ENCODE peak calls at places on chromosomes 1 and 21, in ten cellular contexts. One of them, this sample, is unnamed.
A peak's percentile ranks its signal among the peaks of the same experiment; 100 is the strongest.

GRCh38 chr1:50422946-50423669 is at the start of gene DMRTA2:
- DNase-seq in sigmoid colon: no peak
- DNase-seq in fibroblast of pulmonary artery: peak; percentile 24
- DNase-seq in SJSA1: peak; percentile 85
- DNase-seq in GM23248: no peak
- DNase-seq in cardiac fibroblast: no peak
- DNase-seq in CD4-positive, alpha-beta memory T cell: no peak
- DNase-seq in mucosa of descending colon: peak; percentile 41
- DNase-seq in heart left ventricle: no peak
- DNase-seq in fibroblast of villous mesenchyme: no peak
- DNase-seq in this sample: peak; percentile 15

GRCh38 chr1:53448241-53448841 is 10.9 kb upstream of the DMRTB1 start:
- DNase-seq in sigmoid colon: no peak
- DNase-seq in fibroblast of pulmonary artery: no peak
- DNase-seq in SJSA1: no peak
- DNase-seq in GM23248: no peak
- DNase-seq in cardiac fibroblast: no peak
- DNase-seq in CD4-positive, alpha-beta memory T cell: no peak
- DNase-seq in mucosa of descending colon: no peak
- DNase-seq in heart left ventricle: no peak
- DNase-seq in fibroblast of villous mesenchyme: no peak
- DNase-seq in this sample: no peak

GRCh38 chr1:9150582-9151290 is 21.8 kb upstream of the GPR157 start:
- DNase-seq in sigmoid colon: peak; percentile 76
- DNase-seq in fibroblast of pulmonary artery: peak; percentile 73
- DNase-seq in SJSA1: no peak
- DNase-seq in GM23248: peak; percentile 44
- DNase-seq in cardiac fibroblast: peak; percentile 81
- DNase-seq in CD4-positive, alpha-beta memory T cell: no peak
- DNase-seq in mucosa of descending colon: no peak
- DNase-seq in heart left ventricle: peak; percentile 79
- DNase-seq in fibroblast of villous mesenchyme: peak; percentile 54
- DNase-seq in this sample: peak; percentile 88

GRCh38 chr21:31479714-31480113 is 135.7 kb upstream of the TIAM1 start:
- DNase-seq in sigmoid colon: no peak
- DNase-seq in fibroblast of pulmonary artery: no peak
- DNase-seq in SJSA1: no peak
- DNase-seq in GM23248: no peak
- DNase-seq in cardiac fibroblast: no peak
- DNase-seq in CD4-positive, alpha-beta memory T cell: no peak
- DNase-seq in mucosa of descending colon: no peak
- DNase-seq in heart left ventricle: no peak
- DNase-seq in fibroblast of villous mesenchyme: no peak
- DNase-seq in this sample: no peak

GRCh38 chr1:52633291-52633754 is 355 bp downstream of the SHISAL2A start:
- DNase-seq in sigmoid colon: no peak
- DNase-seq in fibroblast of pulmonary artery: no peak
- DNase-seq in SJSA1: no peak
- DNase-seq in GM23248: peak; percentile 30
- DNase-seq in cardiac fibroblast: no peak
- DNase-seq in CD4-positive, alpha-beta memory T cell: peak; percentile 37
- DNase-seq in mucosa of descending colon: peak; percentile 37
- DNase-seq in heart left ventricle: no peak
- DNase-seq in fibroblast of villous mesenchyme: no peak
- DNase-seq in this sample: no peak

GRCh38 chr1:71948561-71948960 is 333.8 kb downstream of the NEGR1 start:
- DNase-seq in sigmoid colon: no peak
- DNase-seq in fibroblast of pulmonary artery: no peak
- DNase-seq in SJSA1: no peak
- DNase-seq in GM23248: no peak
- DNase-seq in cardiac fibroblast: no peak
- DNase-seq in CD4-positive, alpha-beta memory T cell: no peak
- DNase-seq in mucosa of descending colon: no peak
- DNase-seq in heart left ventricle: no peak
- DNase-seq in fibroblast of villous mesenchyme: no peak
- DNase-seq in this sample: no peak

GRCh38 chr1:47893412-47893811 is 103.8 kb downstream of the TRABD2B start:
- DNase-seq in sigmoid colon: no peak
- DNase-seq in fibroblast of pulmonary artery: no peak
- DNase-seq in SJSA1: no peak
- DNase-seq in GM23248: no peak
- DNase-seq in cardiac fibroblast: no peak
- DNase-seq in CD4-positive, alpha-beta memory T cell: no peak
- DNase-seq in mucosa of descending colon: no peak
- DNase-seq in heart left ventricle: no peak
- DNase-seq in fibroblast of villous mesenchyme: no peak
- DNase-seq in this sample: no peak

GRCh38 chr1:184953600-184954219 is 20.6 kb downstream of the NIBAN1 start:
- DNase-seq in sigmoid colon: no peak
- DNase-seq in fibroblast of pulmonary artery: peak; percentile 75
- DNase-seq in SJSA1: peak; percentile 21
- DNase-seq in GM23248: peak; percentile 76
- DNase-seq in cardiac fibroblast: peak; percentile 84
- DNase-seq in CD4-positive, alpha-beta memory T cell: no peak
- DNase-seq in mucosa of descending colon: no peak
- DNase-seq in heart left ventricle: no peak
- DNase-seq in fibroblast of villous mesenchyme: peak; percentile 52
- DNase-seq in this sample: peak; percentile 90

GRCh38 chr1:62917314-62917713 is 133.4 kb downstream of the ATG4C start:
- DNase-seq in sigmoid colon: no peak
- DNase-seq in fibroblast of pulmonary artery: no peak
- DNase-seq in SJSA1: no peak
- DNase-seq in GM23248: no peak
- DNase-seq in cardiac fibroblast: no peak
- DNase-seq in CD4-positive, alpha-beta memory T cell: no peak
- DNase-seq in mucosa of descending colon: no peak
- DNase-seq in heart left ventricle: no peak
- DNase-seq in fibroblast of villous mesenchyme: no peak
- DNase-seq in this sample: no peak

GRCh38 chr1:189597083-189597482 is 880.6 kb downstream of the BRINP3 start:
- DNase-seq in sigmoid colon: no peak
- DNase-seq in fibroblast of pulmonary artery: no peak
- DNase-seq in SJSA1: no peak
- DNase-seq in GM23248: no peak
- DNase-seq in cardiac fibroblast: no peak
- DNase-seq in CD4-positive, alpha-beta memory T cell: no peak
- DNase-seq in mucosa of descending colon: no peak
- DNase-seq in heart left ventricle: no peak
- DNase-seq in fibroblast of villous mesenchyme: no peak
- DNase-seq in this sample: no peak

GRCh38 chr1:98949166-98949565 is 55.5 kb downstream of the PLPPR5 start:
- DNase-seq in sigmoid colon: no peak
- DNase-seq in fibroblast of pulmonary artery: no peak
- DNase-seq in SJSA1: no peak
- DNase-seq in GM23248: peak; percentile 39
- DNase-seq in cardiac fibroblast: no peak
- DNase-seq in CD4-positive, alpha-beta memory T cell: no peak
- DNase-seq in mucosa of descending colon: no peak
- DNase-seq in heart left ventricle: no peak
- DNase-seq in fibroblast of villous mesenchyme: peak; percentile 36
- DNase-seq in this sample: peak; percentile 31

GRCh38 chr1:236142358-236143103 is at the start of gene GPR137B:
- DNase-seq in sigmoid colon: no peak
- DNase-seq in fibroblast of pulmonary artery: peak; percentile 49
- DNase-seq in SJSA1: peak; percentile 17
- DNase-seq in GM23248: peak; percentile 82
- DNase-seq in cardiac fibroblast: peak; percentile 53
- DNase-seq in CD4-positive, alpha-beta memory T cell: peak; percentile 42
- DNase-seq in mucosa of descending colon: peak; percentile 63
- DNase-seq in heart left ventricle: peak; percentile 66
- DNase-seq in fibroblast of villous mesenchyme: peak; percentile 55
- DNase-seq in this sample: peak; percentile 56

GRCh38 chr1:236144033-236144432 is 1.7 kb downstream of the GPR137B start:
- DNase-seq in sigmoid colon: no peak
- DNase-seq in fibroblast of pulmonary artery: no peak
- DNase-seq in SJSA1: no peak
- DNase-seq in GM23248: no peak
- DNase-seq in cardiac fibroblast: no peak
- DNase-seq in CD4-positive, alpha-beta memory T cell: no peak
- DNase-seq in mucosa of descending colon: no peak
- DNase-seq in heart left ventricle: no peak
- DNase-seq in fibroblast of villous mesenchyme: no peak
- DNase-seq in this sample: no peak

GRCh38 chr1:236144446-236145150 is 2.3 kb downstream of the GPR137B start:
- DNase-seq in sigmoid colon: no peak
- DNase-seq in fibroblast of pulmonary artery: no peak
- DNase-seq in SJSA1: no peak
- DNase-seq in GM23248: no peak
- DNase-seq in cardiac fibroblast: no peak
- DNase-seq in CD4-positive, alpha-beta memory T cell: no peak
- DNase-seq in mucosa of descending colon: no peak
- DNase-seq in heart left ventricle: peak; percentile 38
- DNase-seq in fibroblast of villous mesenchyme: peak; percentile 36
- DNase-seq in this sample: no peak

GRCh38 chr1:236141447-236142357 is 637 bp upstream of the GPR137B start:
- DNase-seq in sigmoid colon: no peak
- DNase-seq in fibroblast of pulmonary artery: peak; percentile 54
- DNase-seq in SJSA1: peak; percentile 62
- DNase-seq in GM23248: peak; percentile 80
- DNase-seq in cardiac fibroblast: peak; percentile 57
- DNase-seq in CD4-positive, alpha-beta memory T cell: no peak
- DNase-seq in mucosa of descending colon: peak; percentile 52
- DNase-seq in heart left ventricle: no peak
- DNase-seq in fibroblast of villous mesenchyme: peak; percentile 94
- DNase-seq in this sample: peak; percentile 45

DNA sequence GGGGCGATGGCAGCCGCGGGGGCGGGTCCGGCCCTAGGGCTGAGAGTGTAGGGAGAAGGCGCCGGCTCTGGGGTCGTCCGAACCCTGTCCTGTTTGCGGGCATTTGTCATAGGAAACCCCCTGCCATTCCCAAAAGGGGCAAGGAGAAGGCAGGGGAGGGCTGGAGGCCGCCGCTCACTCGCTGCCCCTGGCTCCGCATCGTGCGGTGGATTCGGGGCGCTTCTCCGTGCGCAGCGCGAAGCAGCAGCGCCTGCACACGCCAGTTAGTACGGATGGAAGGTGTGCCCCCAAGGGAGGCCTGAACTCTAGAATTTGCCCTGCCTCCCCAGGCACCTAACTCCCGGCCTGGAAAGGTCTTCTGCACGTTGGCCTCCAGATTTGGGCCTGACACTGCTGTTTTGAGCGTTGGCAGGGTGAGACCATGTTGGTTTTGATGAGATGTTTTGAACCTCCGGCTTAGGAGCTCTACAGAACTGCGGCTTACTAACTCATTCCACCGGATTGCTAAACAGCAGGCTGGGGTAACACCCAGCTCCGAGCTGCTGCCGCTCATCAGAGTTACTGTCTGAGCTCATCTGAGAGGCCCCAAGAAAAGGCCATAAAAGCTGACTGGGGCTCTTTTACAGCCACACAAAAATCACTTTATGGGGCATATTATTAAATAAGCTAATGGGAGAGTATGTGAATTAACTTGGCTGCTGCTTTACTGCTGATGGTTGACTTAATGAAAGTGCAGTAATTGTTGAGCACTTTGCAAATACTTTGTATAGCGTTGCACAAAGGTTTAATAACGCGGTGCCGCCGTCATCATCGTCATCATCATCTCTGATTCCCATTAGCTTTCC is 987 bp downstream of the GPR137B start:
- DNase-seq in sigmoid colon: no peak
- DNase-seq in fibroblast of pulmonary artery: peak; percentile 68
- DNase-seq in SJSA1: no peak
- DNase-seq in GM23248: peak; percentile 93
- DNase-seq in cardiac fibroblast: peak; percentile 80
- DNase-seq in CD4-positive, alpha-beta memory T cell: no peak
- DNase-seq in mucosa of descending colon: no peak
- DNase-seq in heart left ventricle: no peak
- DNase-seq in fibroblast of villous mesenchyme: peak; percentile 87
- DNase-seq in this sample: peak; percentile 74
- H3K4me3 ChIP-seq in sigmoid colon: peak overlapping the region; percentile 74
- H3K4me3 ChIP-seq in fibroblast of pulmonary artery: peak overlapping the region; percentile 64
- H3K4me3 ChIP-seq in SJSA1: peak overlapping the region; percentile 69
- H3K4me3 ChIP-seq in GM23248: peak overlapping the region; percentile 91
- H3K4me3 ChIP-seq in cardiac fibroblast: peak overlapping the region; percentile 69
- H3K4me3 ChIP-seq in CD4-positive, alpha-beta memory T cell: peak overlapping the region; percentile 88
- H3K4me3 ChIP-seq in mucosa of descending colon: peak overlapping the region; percentile 36
- H3K4me3 ChIP-seq in heart left ventricle: peak overlapping the region; percentile 80
- H3K4me3 ChIP-seq in fibroblast of villous mesenchyme: peak overlapping the region; percentile 75
- H3K4me3 ChIP-seq in this sample: peak overlapping the region; percentile 80

GRCh38 chr1:201647722-201648065 is 108.8 kb downstream of the NAV1 start:
- DNase-seq in sigmoid colon: no peak
- DNase-seq in fibroblast of pulmonary artery: no peak
- DNase-seq in SJSA1: no peak
- DNase-seq in GM23248: no peak
- DNase-seq in cardiac fibroblast: no peak
- DNase-seq in CD4-positive, alpha-beta memory T cell: no peak
- DNase-seq in mucosa of descending colon: no peak
- DNase-seq in heart left ventricle: no peak
- DNase-seq in fibroblast of villous mesenchyme: no peak
- DNase-seq in this sample: no peak
- H3K4me3 ChIP-seq in sigmoid colon: peak overlapping the region; percentile 54
- H3K4me3 ChIP-seq in fibroblast of pulmonary artery: peak overlapping the region; percentile 59
- H3K4me3 ChIP-seq in SJSA1: peak overlapping the region; percentile 44
- H3K4me3 ChIP-seq in GM23248: peak overlapping the region; percentile 78
- H3K4me3 ChIP-seq in cardiac fibroblast: peak overlapping the region; percentile 65
- H3K4me3 ChIP-seq in CD4-positive, alpha-beta memory T cell: no peak overlapping the region
- H3K4me3 ChIP-seq in mucosa of descending colon: no peak overlapping the region
- H3K4me3 ChIP-seq in heart left ventricle: peak overlapping the region; percentile 56
- H3K4me3 ChIP-seq in fibroblast of villous mesenchyme: peak overlapping the region; percentile 76
- H3K4me3 ChIP-seq in this sample: peak overlapping the region; percentile 83

DNA sequence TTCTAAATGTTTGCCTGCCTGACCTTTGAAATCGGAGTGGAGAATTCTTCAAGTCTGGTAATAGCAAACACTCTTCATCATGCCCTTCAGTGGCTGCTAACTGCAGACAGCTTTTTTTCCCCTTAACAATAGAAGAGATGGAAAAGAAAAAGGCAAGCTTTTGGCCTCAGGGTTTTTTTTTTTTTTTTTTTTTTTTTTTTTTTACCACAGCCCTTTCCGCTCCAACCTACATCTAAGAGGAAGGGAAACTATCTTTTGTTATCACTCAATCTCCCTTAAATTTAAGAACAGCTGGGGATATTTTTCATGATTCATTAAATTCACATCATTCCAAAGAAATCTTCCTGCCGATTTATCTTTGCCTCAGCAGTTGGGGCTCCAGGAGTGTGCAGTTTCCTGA is 144.6 kb upstream of the SMYD2 start:
- DNase-seq in sigmoid colon: no peak
- DNase-seq in fibroblast of pulmonary artery: no peak
- DNase-seq in SJSA1: no peak
- DNase-seq in GM23248: no peak
- DNase-seq in cardiac fibroblast: no peak
- DNase-seq in CD4-positive, alpha-beta memory T cell: no peak
- DNase-seq in mucosa of descending colon: no peak
- DNase-seq in heart left ventricle: no peak
- DNase-seq in fibroblast of villous mesenchyme: no peak
- DNase-seq in this sample: no peak
- H3K4me3 ChIP-seq in sigmoid colon: no peak overlapping the region
- H3K4me3 ChIP-seq in fibroblast of pulmonary artery: no peak overlapping the region
- H3K4me3 ChIP-seq in SJSA1: no peak overlapping the region
- H3K4me3 ChIP-seq in GM23248: no peak overlapping the region
- H3K4me3 ChIP-seq in cardiac fibroblast: no peak overlapping the region
- H3K4me3 ChIP-seq in CD4-positive, alpha-beta memory T cell: no peak overlapping the region
- H3K4me3 ChIP-seq in mucosa of descending colon: no peak overlapping the region
- H3K4me3 ChIP-seq in heart left ventricle: no peak overlapping the region
- H3K4me3 ChIP-seq in fibroblast of villous mesenchyme: no peak overlapping the region
- H3K4me3 ChIP-seq in this sample: no peak overlapping the region

DNA sequence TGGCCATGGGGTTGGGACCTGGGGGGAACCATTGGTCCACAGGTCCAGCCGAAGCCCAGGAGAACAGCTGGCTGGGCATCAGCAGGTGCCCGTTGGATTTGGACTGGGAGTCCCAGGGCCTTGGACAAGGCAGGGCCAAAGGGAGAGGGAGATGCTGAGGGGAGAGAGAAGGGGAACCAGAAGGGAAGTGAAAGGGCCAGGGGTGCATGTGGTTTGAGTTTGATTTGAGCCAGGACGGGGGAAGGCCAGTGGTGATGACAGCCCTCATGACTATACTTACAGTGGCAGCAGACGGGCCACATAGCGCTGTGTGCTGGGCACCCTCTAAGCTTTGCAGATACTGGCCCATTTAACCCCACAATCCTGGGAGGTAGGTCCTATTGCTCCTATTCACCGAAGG is 18.8 kb downstream of the AGRN start:
- DNase-seq in sigmoid colon: no peak
- DNase-seq in fibroblast of pulmonary artery: no peak
- DNase-seq in SJSA1: no peak
- DNase-seq in GM23248: no peak
- DNase-seq in cardiac fibroblast: no peak
- DNase-seq in CD4-positive, alpha-beta memory T cell: no peak
- DNase-seq in mucosa of descending colon: no peak
- DNase-seq in heart left ventricle: no peak
- DNase-seq in fibroblast of villous mesenchyme: no peak
- DNase-seq in this sample: no peak
- H3K4me3 ChIP-seq in sigmoid colon: no peak overlapping the region
- H3K4me3 ChIP-seq in fibroblast of pulmonary artery: no peak overlapping the region
- H3K4me3 ChIP-seq in SJSA1: no peak overlapping the region
- H3K4me3 ChIP-seq in GM23248: no peak overlapping the region
- H3K4me3 ChIP-seq in cardiac fibroblast: no peak overlapping the region
- H3K4me3 ChIP-seq in CD4-positive, alpha-beta memory T cell: no peak overlapping the region
- H3K4me3 ChIP-seq in mucosa of descending colon: no peak overlapping the region
- H3K4me3 ChIP-seq in heart left ventricle: no peak overlapping the region
- H3K4me3 ChIP-seq in fibroblast of villous mesenchyme: no peak overlapping the region
- H3K4me3 ChIP-seq in this sample: no peak overlapping the region